ENCODE peak calls at places on chromosome 10, in nine cellular contexts. U, X, S, R, E, P, D, J and C are unnamed samples.

GRCh38 chr10:35331894-35332640 is 4.2 kb upstream of the CCNY start:
- DNase-seq in U (no peak), X (no peak), S (peak; percentile 82), R (no peak), E (peak; percentile 98), P (no peak), D (no peak), J (no peak), C (no peak)

GRCh38 chr10:126945351-126946035 is 40.3 kb downstream of the DOCK1 start:
- DNase-seq in U (no peak), X (no peak), S (no peak), R (no peak), E (no peak), P (no peak), D (no peak), J (no peak), C (no peak)

GRCh38 chr10:72171175-72171630 is 44.6 kb upstream of the ANAPC16 start:
- DNase-seq in U (no peak), X (no peak), S (peak; percentile 74), R (no peak), E (peak; percentile 90), P (no peak), D (peak; percentile 82), J (no peak), C (no peak)

GRCh38 chr10:124525751-124526600 is 64.4 kb downstream of the LHPP start:
- DNase-seq in U (no peak), X (no peak), S (no peak), R (no peak), E (no peak), P (peak; percentile 11), D (no peak), J (no peak), C (no peak)

GRCh38 chr10:124632064-124632531 is 112.1 kb downstream of the FAM53B start:
- DNase-seq in U (peak; percentile 44), X (no peak), S (no peak), R (peak; percentile 23), E (peak; percentile 96), P (peak; percentile 77), D (no peak), J (peak; percentile 78), C (peak; percentile 62)

GRCh38 chr10:27783660-27784059 is 38.0 kb upstream of the MKX start:
- DNase-seq in U (peak; percentile 26), X (no peak), S (peak; percentile 22), R (peak; percentile 53), E (peak; percentile 44), P (no peak), D (peak; percentile 30), J (peak; percentile 86), C (peak; percentile 30)

GRCh38 chr10:102919992-102920736 is 2.1 kb downstream of the CNNM2 start:
- DNase-seq in U (no peak), X (no peak), S (no peak), R (no peak), E (no peak), P (no peak), D (no peak), J (peak; percentile 68), C (no peak)

GRCh38 chr10:129057856-129058663 is 409.0 kb upstream of the MGMT start:
- DNase-seq in U (peak; percentile 43), X (no peak), S (no peak), R (no peak), E (no peak), P (no peak), D (no peak), J (peak; percentile 27), C (peak; percentile 74)

GRCh38 chr10:62045765-62046521 is 144.4 kb downstream of the ARID5B start:
- DNase-seq in U (no peak), X (no peak), S (peak; percentile 88), R (no peak), E (peak; percentile 95), P (no peak), D (no peak), J (no peak), C (no peak)

GRCh38 chr10:129332476-129332875 is 134.6 kb upstream of the MGMT start:
- DNase-seq in U (no peak), X (no peak), S (no peak), R (peak; percentile 55), E (peak; percentile 7), P (no peak), D (no peak), J (peak; percentile 89), C (no peak)